ENCODE peak calls at places on chromosome 10, in nine cellular contexts. One of them, this sample, is unnamed.
A peak's percentile ranks its signal among the peaks of the same experiment; 100 is the strongest.

GRCh38 chr10:129605266-129605985 is 138.4 kb downstream of the MGMT start:
- DNase-seq in endothelial cell: no peak
- DNase-seq in uterus: no peak
- DNase-seq in AG09319: no peak
- DNase-seq in body of pancreas: no peak
- DNase-seq in breast epithelium: no peak
- DNase-seq in heart left ventricle: no peak
- DNase-seq in Peyer's patch: no peak
- DNase-seq in ascending aorta: no peak
- DNase-seq in this sample: peak; percentile 45

GRCh38 chr10:61992683-61993629 is 91.5 kb downstream of the ARID5B start:
- DNase-seq in breast epithelium: peak; percentile 57
- DNase-seq in uterus: peak; percentile 36
- DNase-seq in ascending aorta: peak; percentile 48
- DNase-seq in body of pancreas: peak; percentile 25
- DNase-seq in Peyer's patch: no peak
- DNase-seq in heart left ventricle: peak; percentile 54
- DNase-seq in endothelial cell: no peak
- DNase-seq in AG09319: peak; percentile 86
- DNase-seq in this sample: peak; percentile 27

GRCh38 chr10:18185621-18186020 is 45.4 kb downstream of the CACNB2 start:
- DNase-seq in uterus: no peak
- DNase-seq in heart left ventricle: no peak
- DNase-seq in endothelial cell: no peak
- DNase-seq in ascending aorta: no peak
- DNase-seq in Peyer's patch: no peak
- DNase-seq in body of pancreas: peak; percentile 54
- DNase-seq in AG09319: no peak
- DNase-seq in breast epithelium: no peak
- DNase-seq in this sample: no peak

GRCh38 chr10:124180947-124181549 is 87.7 kb upstream of the CHST15 start:
- DNase-seq in uterus: no peak
- DNase-seq in breast epithelium: no peak
- DNase-seq in heart left ventricle: no peak
- DNase-seq in Peyer's patch: no peak
- DNase-seq in ascending aorta: no peak
- DNase-seq in AG09319: no peak
- DNase-seq in endothelial cell: no peak
- DNase-seq in body of pancreas: no peak
- DNase-seq in this sample: no peak

GRCh38 chr10:28970231-28970630 is 292.9 kb downstream of the BAMBI start:
- DNase-seq in breast epithelium: no peak
- DNase-seq in AG09319: no peak
- DNase-seq in body of pancreas: no peak
- DNase-seq in ascending aorta: no peak
- DNase-seq in Peyer's patch: no peak
- DNase-seq in endothelial cell: no peak
- DNase-seq in uterus: no peak
- DNase-seq in heart left ventricle: no peak
- DNase-seq in this sample: no peak

GRCh38 chr10:104711167-104711765 is 70.2 kb downstream of the SORCS3 start:
- DNase-seq in heart left ventricle: no peak
- DNase-seq in uterus: no peak
- DNase-seq in body of pancreas: no peak
- DNase-seq in endothelial cell: no peak
- DNase-seq in breast epithelium: no peak
- DNase-seq in ascending aorta: no peak
- DNase-seq in Peyer's patch: no peak
- DNase-seq in AG09319: no peak
- DNase-seq in this sample: no peak

GRCh38 chr10:11146402-11147171 is 128.9 kb downstream of the CELF2 start:
- DNase-seq in ascending aorta: no peak
- DNase-seq in Peyer's patch: no peak
- DNase-seq in body of pancreas: no peak
- DNase-seq in breast epithelium: no peak
- DNase-seq in heart left ventricle: no peak
- DNase-seq in endothelial cell: no peak
- DNase-seq in uterus: no peak
- DNase-seq in AG09319: no peak
- DNase-seq in this sample: no peak

GRCh38 chr10:131560726-131561390 is 249.3 kb upstream of the TCERG1L start:
- DNase-seq in body of pancreas: no peak
- DNase-seq in heart left ventricle: no peak
- DNase-seq in ascending aorta: no peak
- DNase-seq in Peyer's patch: no peak
- DNase-seq in AG09319: no peak
- DNase-seq in breast epithelium: no peak
- DNase-seq in endothelial cell: no peak
- DNase-seq in uterus: no peak
- DNase-seq in this sample: no peak

GRCh38 chr10:95739046-95739445 is 16.9 kb upstream of the ENTPD1 start:
- DNase-seq in heart left ventricle: no peak
- DNase-seq in AG09319: no peak
- DNase-seq in ascending aorta: no peak
- DNase-seq in breast epithelium: no peak
- DNase-seq in endothelial cell: no peak
- DNase-seq in Peyer's patch: no peak
- DNase-seq in uterus: no peak
- DNase-seq in body of pancreas: no peak
- DNase-seq in this sample: no peak

GRCh38 chr10:95742529-95742884 is 13.5 kb upstream of the ENTPD1 start:
- DNase-seq in endothelial cell: no peak
- DNase-seq in body of pancreas: peak; percentile 82
- DNase-seq in Peyer's patch: no peak
- DNase-seq in heart left ventricle: peak; percentile 57
- DNase-seq in AG09319: no peak
- DNase-seq in ascending aorta: no peak
- DNase-seq in breast epithelium: no peak
- DNase-seq in uterus: no peak
- DNase-seq in this sample: no peak

GRCh38 chr10:95745487-95745886 is 10.5 kb upstream of the ENTPD1 start:
- DNase-seq in ascending aorta: no peak
- DNase-seq in heart left ventricle: no peak
- DNase-seq in uterus: no peak
- DNase-seq in AG09319: no peak
- DNase-seq in Peyer's patch: no peak
- DNase-seq in breast epithelium: no peak
- DNase-seq in endothelial cell: no peak
- DNase-seq in body of pancreas: no peak
- DNase-seq in this sample: peak; percentile 35

GRCh38 chr10:95742962-95743535 is 12.9 kb upstream of the ENTPD1 start:
- DNase-seq in Peyer's patch: no peak
- DNase-seq in AG09319: no peak
- DNase-seq in endothelial cell: no peak
- DNase-seq in body of pancreas: no peak
- DNase-seq in ascending aorta: no peak
- DNase-seq in uterus: no peak
- DNase-seq in breast epithelium: no peak
- DNase-seq in heart left ventricle: no peak
- DNase-seq in this sample: no peak

GRCh38 chr10:95741807-95742528 is 14.0 kb upstream of the ENTPD1 start:
- DNase-seq in ascending aorta: no peak
- DNase-seq in Peyer's patch: no peak
- DNase-seq in breast epithelium: no peak
- DNase-seq in heart left ventricle: peak; percentile 60
- DNase-seq in body of pancreas: no peak
- DNase-seq in endothelial cell: peak; percentile 53
- DNase-seq in AG09319: no peak
- DNase-seq in uterus: no peak
- DNase-seq in this sample: peak; percentile 45
- TF ChIP-seq CTCF in ascending aorta: no peak
- TF ChIP-seq CTCF in Peyer's patch: peak; percentile 21
- TF ChIP-seq CTCF in breast epithelium: no peak
- TF ChIP-seq CTCF in heart left ventricle: peak; percentile 27
- TF ChIP-seq CTCF in body of pancreas: no peak
- TF ChIP-seq CTCF in endothelial cell: no peak
- TF ChIP-seq CTCF in AG09319: no peak
- TF ChIP-seq CTCF in uterus: no peak
- TF ChIP-seq CTCF in this sample: peak; percentile 37

DNA sequence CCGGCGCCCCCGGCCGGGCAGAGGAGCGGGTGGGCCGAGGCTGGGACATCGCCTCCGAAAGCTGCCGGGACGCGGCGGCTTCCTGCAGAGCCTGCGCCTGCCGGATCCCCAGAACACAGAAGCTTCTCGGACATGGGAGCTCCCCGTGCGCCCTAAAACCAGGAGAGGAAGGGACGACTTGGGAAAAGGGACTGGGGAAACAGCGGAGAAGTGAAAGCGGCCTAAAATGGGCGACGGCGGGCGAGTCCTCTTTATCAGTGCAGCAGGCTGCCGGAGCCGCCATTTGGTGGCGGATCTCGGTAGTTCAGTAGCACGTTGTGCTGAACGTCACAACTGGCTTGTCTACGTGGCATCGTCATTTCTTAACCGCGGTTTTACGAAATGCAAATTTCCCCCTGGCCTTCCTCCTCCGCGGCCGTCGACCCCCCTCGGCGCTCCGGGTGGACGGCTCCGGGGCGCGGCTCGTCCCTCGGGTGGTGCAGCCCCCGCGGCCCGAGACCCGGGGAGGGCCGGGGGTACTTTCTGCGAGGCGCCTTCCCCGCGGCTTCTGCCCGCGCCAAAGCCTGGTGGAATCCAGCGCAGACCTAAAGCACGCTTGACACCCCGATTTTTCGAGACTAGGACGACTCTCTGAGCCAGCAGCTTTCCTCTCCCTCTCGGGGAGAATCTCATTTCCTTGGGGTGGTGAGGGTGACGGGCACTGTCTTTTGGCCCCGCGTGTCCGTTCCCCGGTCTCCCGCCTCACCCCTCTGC is 9.9 kb upstream of the SPAG6 start:
- DNase-seq in Peyer's patch: peak; percentile 65
- DNase-seq in AG09319: no peak
- DNase-seq in body of pancreas: peak; percentile 65
- DNase-seq in breast epithelium: no peak
- DNase-seq in heart left ventricle: peak; percentile 49
- DNase-seq in uterus: peak; percentile 31
- DNase-seq in ascending aorta: no peak
- DNase-seq in endothelial cell: no peak
- DNase-seq in this sample: peak; percentile 75
- TF ChIP-seq CTCF in Peyer's patch: peak; percentile 28
- TF ChIP-seq CTCF in AG09319: no peak
- TF ChIP-seq CTCF in body of pancreas: no peak
- TF ChIP-seq CTCF in breast epithelium: peak; percentile 27
- TF ChIP-seq CTCF in heart left ventricle: no peak
- TF ChIP-seq CTCF in uterus: peak; percentile 35
- TF ChIP-seq CTCF in ascending aorta: peak; percentile 20
- TF ChIP-seq CTCF in endothelial cell: no peak
- TF ChIP-seq CTCF in this sample: no peak

GRCh38 chr10:50419091-50419490 is 167.8 kb upstream of the ASAH2 start:
- DNase-seq in Peyer's patch: no peak
- DNase-seq in ascending aorta: no peak
- DNase-seq in body of pancreas: no peak
- DNase-seq in endothelial cell: no peak
- DNase-seq in uterus: no peak
- DNase-seq in AG09319: no peak
- DNase-seq in breast epithelium: no peak
- DNase-seq in heart left ventricle: no peak
- DNase-seq in this sample: no peak

GRCh38 chr10:50417486-50417905 is 166.2 kb upstream of the ASAH2 start:
- DNase-seq in AG09319: no peak
- DNase-seq in heart left ventricle: no peak
- DNase-seq in ascending aorta: no peak
- DNase-seq in body of pancreas: no peak
- DNase-seq in Peyer's patch: no peak
- DNase-seq in uterus: no peak
- DNase-seq in endothelial cell: no peak
- DNase-seq in breast epithelium: no peak
- DNase-seq in this sample: no peak

GRCh38 chr10:50416885-50417284 is 165.6 kb upstream of the ASAH2 start:
- DNase-seq in ascending aorta: no peak
- DNase-seq in endothelial cell: no peak
- DNase-seq in AG09319: no peak
- DNase-seq in heart left ventricle: no peak
- DNase-seq in breast epithelium: no peak
- DNase-seq in uterus: no peak
- DNase-seq in Peyer's patch: no peak
- DNase-seq in body of pancreas: no peak
- DNase-seq in this sample: no peak

GRCh38 chr10:50419756-50420155 is 168.4 kb upstream of the ASAH2 start:
- DNase-seq in endothelial cell: no peak
- DNase-seq in body of pancreas: no peak
- DNase-seq in Peyer's patch: no peak
- DNase-seq in uterus: no peak
- DNase-seq in breast epithelium: no peak
- DNase-seq in ascending aorta: no peak
- DNase-seq in AG09319: no peak
- DNase-seq in heart left ventricle: no peak
- DNase-seq in this sample: no peak

DNA sequence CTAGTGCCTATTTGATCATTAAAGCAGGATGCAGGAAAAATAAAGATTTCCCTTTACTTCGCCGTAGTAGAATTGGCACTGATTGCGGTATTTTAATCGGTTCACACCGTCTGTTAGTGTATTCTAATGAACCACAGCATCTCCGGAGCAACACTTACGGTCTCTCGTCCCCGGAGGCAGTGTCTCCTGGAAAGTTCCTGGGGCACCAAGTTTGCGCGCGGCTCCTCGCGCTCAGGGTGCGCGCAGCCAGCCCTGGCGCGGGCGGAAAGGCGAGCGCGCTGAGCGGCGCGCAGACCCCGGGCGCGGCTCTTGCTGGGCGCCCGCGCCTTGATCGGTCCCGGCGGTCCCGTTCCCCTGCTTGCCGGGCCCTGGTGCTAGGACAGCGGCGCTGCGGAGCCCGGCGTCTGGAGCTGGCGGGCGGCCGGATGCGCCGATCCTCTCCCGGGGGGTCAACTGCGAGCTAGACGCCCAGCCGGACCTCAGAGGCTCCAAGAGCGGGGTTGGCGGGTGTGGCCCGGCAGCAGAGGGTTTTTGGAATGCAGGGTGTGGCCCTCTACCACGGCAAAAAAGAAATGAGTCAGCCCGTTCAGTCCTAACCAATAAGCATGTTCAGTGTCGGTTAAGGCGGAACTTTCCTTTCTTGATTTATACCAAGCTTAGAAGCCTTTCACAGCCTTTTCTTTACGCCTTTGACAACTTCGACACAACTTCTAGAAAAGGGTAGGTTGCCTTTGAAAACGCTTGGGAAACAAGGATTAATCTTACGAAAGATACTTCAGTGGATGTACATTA is 166.8 kb upstream of the ASAH2 start:
- DNase-seq in ascending aorta: no peak
- DNase-seq in heart left ventricle: peak; percentile 80
- DNase-seq in Peyer's patch: peak; percentile 77
- DNase-seq in breast epithelium: no peak
- DNase-seq in AG09319: peak; percentile 63
- DNase-seq in body of pancreas: peak; percentile 45
- DNase-seq in endothelial cell: peak; percentile 53
- DNase-seq in uterus: peak; percentile 52
- DNase-seq in this sample: peak; percentile 82
- TF ChIP-seq CTCF in ascending aorta: no peak
- TF ChIP-seq CTCF in heart left ventricle: peak; percentile 15
- TF ChIP-seq CTCF in Peyer's patch: peak; percentile 17
- TF ChIP-seq CTCF in breast epithelium: no peak
- TF ChIP-seq CTCF in AG09319: no peak
- TF ChIP-seq CTCF in body of pancreas: no peak
- TF ChIP-seq CTCF in endothelial cell: no peak
- TF ChIP-seq CTCF in uterus: no peak
- TF ChIP-seq CTCF in this sample: no peak

DNA sequence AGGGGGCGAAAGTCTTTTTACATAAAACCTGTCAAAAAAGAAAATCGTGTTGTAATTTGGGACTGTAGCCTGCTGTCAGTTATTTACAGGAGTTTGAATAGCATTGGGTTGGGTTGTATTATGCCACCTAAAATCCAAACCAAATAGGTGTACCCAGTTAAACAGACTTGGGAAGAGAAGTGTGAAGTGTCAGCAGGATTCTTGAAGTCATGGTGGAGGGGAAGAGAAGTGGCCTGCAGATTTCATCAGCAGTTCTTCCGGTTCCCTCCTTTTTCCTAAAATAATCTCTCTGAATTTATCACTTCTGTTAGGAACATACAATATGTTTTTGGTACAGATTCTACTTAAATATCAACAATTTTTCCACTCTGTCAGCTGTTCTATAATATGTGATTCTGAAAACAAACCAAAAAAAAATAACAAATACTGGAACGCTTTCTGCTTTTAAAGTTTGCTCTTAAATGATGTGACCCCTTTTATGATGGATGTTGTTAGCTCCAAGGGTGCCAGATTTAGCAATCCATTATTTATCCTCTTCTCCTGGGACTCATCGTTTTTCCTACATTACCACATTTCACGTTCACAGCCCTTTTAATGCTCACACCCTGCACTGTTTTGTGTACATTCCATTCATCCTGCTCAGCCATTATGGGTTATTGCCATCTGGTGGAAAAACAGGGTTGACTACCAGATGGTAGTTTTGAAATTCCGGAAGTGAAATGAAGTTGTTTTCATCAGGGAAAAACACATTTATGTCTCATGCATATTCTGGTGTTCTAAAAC is 18.7 kb upstream of the ARHGAP12 start:
- DNase-seq in AG09319: peak; percentile 73
- DNase-seq in body of pancreas: peak; percentile 43
- DNase-seq in endothelial cell: no peak
- DNase-seq in uterus: no peak
- DNase-seq in ascending aorta: no peak
- DNase-seq in heart left ventricle: no peak
- DNase-seq in Peyer's patch: no peak
- DNase-seq in breast epithelium: no peak
- DNase-seq in this sample: peak; percentile 13
- TF ChIP-seq CTCF in AG09319: peak; percentile 37
- TF ChIP-seq CTCF in body of pancreas: peak; percentile 36
- TF ChIP-seq CTCF in endothelial cell: no peak
- TF ChIP-seq CTCF in uterus: peak; percentile 47
- TF ChIP-seq CTCF in ascending aorta: peak; percentile 29
- TF ChIP-seq CTCF in heart left ventricle: peak; percentile 52
- TF ChIP-seq CTCF in Peyer's patch: peak; percentile 68
- TF ChIP-seq CTCF in breast epithelium: peak; percentile 56
- TF ChIP-seq CTCF in this sample: no peak